ENCODE peak calls at places on chromosomes 6 and 20, in nine cellular contexts. One of them, this sample, is unnamed.

GRCh38 chr20:32236819-32237218 is 29.1 kb downstream of the POFUT1 start:
- DNase-seq in suprapubic skin: no peak
- DNase-seq in GM12878: no peak
- DNase-seq in transverse colon: no peak
- DNase-seq in H1: no peak
- DNase-seq in esophagus muscularis mucosa: no peak
- DNase-seq in upper lobe of left lung: no peak
- DNase-seq in SK-N-SH: no peak
- DNase-seq in stomach: no peak
- DNase-seq in this sample: no peak

GRCh38 chr6:68069921-68070709 is 565.0 kb upstream of the ADGRB3 start:
- DNase-seq in suprapubic skin: no peak
- DNase-seq in GM12878: no peak
- DNase-seq in transverse colon: no peak
- DNase-seq in H1: peak
- DNase-seq in esophagus muscularis mucosa: no peak
- DNase-seq in upper lobe of left lung: no peak
- DNase-seq in SK-N-SH: peak
- DNase-seq in stomach: no peak
- DNase-seq in this sample: no peak

GRCh38 chr6:33843086-33843695 is 39.4 kb upstream of the MLN start:
- DNase-seq in suprapubic skin: no peak
- DNase-seq in GM12878: no peak
- DNase-seq in transverse colon: no peak
- DNase-seq in H1: no peak
- DNase-seq in esophagus muscularis mucosa: no peak
- DNase-seq in upper lobe of left lung: no peak
- DNase-seq in SK-N-SH: peak
- DNase-seq in stomach: no peak
- DNase-seq in this sample: no peak

GRCh38 chr20:61533231-61533631 is 281.2 kb downstream of the CDH4 start:
- DNase-seq in suprapubic skin: no peak
- DNase-seq in GM12878: no peak
- DNase-seq in transverse colon: no peak
- DNase-seq in H1: no peak
- DNase-seq in esophagus muscularis mucosa: no peak
- DNase-seq in upper lobe of left lung: peak
- DNase-seq in SK-N-SH: no peak
- DNase-seq in stomach: no peak
- DNase-seq in this sample: no peak

GRCh38 chr20:43432498-43432897 is 25.2 kb upstream of the SRSF6 start:
- DNase-seq in suprapubic skin: peak
- DNase-seq in GM12878: no peak
- DNase-seq in transverse colon: no peak
- DNase-seq in H1: no peak
- DNase-seq in esophagus muscularis mucosa: peak
- DNase-seq in upper lobe of left lung: no peak
- DNase-seq in SK-N-SH: no peak
- DNase-seq in stomach: no peak
- DNase-seq in this sample: no peak

GRCh38 chr6:151365233-151365632 is 26.1 kb downstream of the ZBTB2 start:
- DNase-seq in suprapubic skin: no peak
- DNase-seq in GM12878: no peak
- DNase-seq in transverse colon: no peak
- DNase-seq in H1: no peak
- DNase-seq in esophagus muscularis mucosa: no peak
- DNase-seq in upper lobe of left lung: no peak
- DNase-seq in SK-N-SH: no peak
- DNase-seq in stomach: no peak
- DNase-seq in this sample: no peak

GRCh38 chr6:17032595-17033591 is 69.0 kb upstream of the STMND1 start:
- DNase-seq in suprapubic skin: peak
- DNase-seq in GM12878: no peak
- DNase-seq in transverse colon: peak
- DNase-seq in H1: no peak
- DNase-seq in esophagus muscularis mucosa: peak
- DNase-seq in upper lobe of left lung: no peak
- DNase-seq in SK-N-SH: no peak
- DNase-seq in stomach: peak
- DNase-seq in this sample: peak

GRCh38 chr6:24775520-24776058 is 852 bp downstream of the GMNN start:
- DNase-seq in suprapubic skin: no peak
- DNase-seq in GM12878: no peak
- DNase-seq in transverse colon: no peak
- DNase-seq in H1: no peak
- DNase-seq in esophagus muscularis mucosa: no peak
- DNase-seq in upper lobe of left lung: no peak
- DNase-seq in SK-N-SH: no peak
- DNase-seq in stomach: no peak
- DNase-seq in this sample: no peak

GRCh38 chr6:87772597-87773530 is 70.8 kb upstream of the AKIRIN2 start:
- DNase-seq in suprapubic skin: no peak
- DNase-seq in GM12878: no peak
- DNase-seq in transverse colon: no peak
- DNase-seq in H1: no peak
- DNase-seq in esophagus muscularis mucosa: no peak
- DNase-seq in upper lobe of left lung: no peak
- DNase-seq in SK-N-SH: peak
- DNase-seq in stomach: no peak
- DNase-seq in this sample: no peak

GRCh38 chr6:53894086-53894485 is 99.3 kb downstream of the LRRC1 start:
- DNase-seq in suprapubic skin: no peak
- DNase-seq in GM12878: no peak
- DNase-seq in transverse colon: peak
- DNase-seq in H1: no peak
- DNase-seq in esophagus muscularis mucosa: no peak
- DNase-seq in upper lobe of left lung: no peak
- DNase-seq in SK-N-SH: no peak
- DNase-seq in stomach: no peak
- DNase-seq in this sample: peak

GRCh38 chr6:11403035-11403601 is 134.4 kb upstream of the TMEM170B start:
- DNase-seq in suprapubic skin: no peak
- DNase-seq in GM12878: no peak
- DNase-seq in transverse colon: no peak
- DNase-seq in H1: no peak
- DNase-seq in esophagus muscularis mucosa: no peak
- DNase-seq in upper lobe of left lung: no peak
- DNase-seq in SK-N-SH: no peak
- DNase-seq in stomach: no peak
- DNase-seq in this sample: no peak
- TF ChIP-seq EP300 in suprapubic skin: no peak
- TF ChIP-seq EP300 in GM12878: no peak
- TF ChIP-seq EP300 in transverse colon: no peak
- TF ChIP-seq EP300 in H1: no peak
- TF ChIP-seq EP300 in esophagus muscularis mucosa: no peak
- TF ChIP-seq EP300 in upper lobe of left lung: no peak
- TF ChIP-seq EP300 in SK-N-SH: no peak
- TF ChIP-seq EP300 in stomach: no peak
- TF ChIP-seq EP300 in this sample: no peak

GRCh38 chr20:50251992-50252491 is 61.4 kb downstream of the CEBPB start:
- DNase-seq in suprapubic skin: no peak
- DNase-seq in GM12878: no peak
- DNase-seq in transverse colon: no peak
- DNase-seq in H1: no peak
- DNase-seq in esophagus muscularis mucosa: no peak
- DNase-seq in upper lobe of left lung: no peak
- DNase-seq in SK-N-SH: no peak
- DNase-seq in stomach: no peak
- DNase-seq in this sample: no peak

GRCh38 chr20:50250748-50251382 is 60.2 kb downstream of the CEBPB start:
- DNase-seq in suprapubic skin: no peak
- DNase-seq in GM12878: no peak
- DNase-seq in transverse colon: no peak
- DNase-seq in H1: no peak
- DNase-seq in esophagus muscularis mucosa: no peak
- DNase-seq in upper lobe of left lung: no peak
- DNase-seq in SK-N-SH: no peak
- DNase-seq in stomach: no peak
- DNase-seq in this sample: no peak

GRCh38 chr20:50249447-50250388 is 59.1 kb downstream of the CEBPB start:
- DNase-seq in suprapubic skin: no peak
- DNase-seq in GM12878: no peak
- DNase-seq in transverse colon: no peak
- DNase-seq in H1: no peak
- DNase-seq in esophagus muscularis mucosa: no peak
- DNase-seq in upper lobe of left lung: no peak
- DNase-seq in SK-N-SH: no peak
- DNase-seq in stomach: no peak
- DNase-seq in this sample: no peak

GRCh38 chr20:50252715-50253500 is 62.3 kb downstream of the CEBPB start:
- DNase-seq in suprapubic skin: no peak
- DNase-seq in GM12878: no peak
- DNase-seq in transverse colon: no peak
- DNase-seq in H1: no peak
- DNase-seq in esophagus muscularis mucosa: no peak
- DNase-seq in upper lobe of left lung: no peak
- DNase-seq in SK-N-SH: no peak
- DNase-seq in stomach: no peak
- DNase-seq in this sample: no peak

GRCh38 chr20:50251383-50251748 is 60.7 kb downstream of the CEBPB start:
- DNase-seq in suprapubic skin: no peak
- DNase-seq in GM12878: no peak
- DNase-seq in transverse colon: no peak
- DNase-seq in H1: no peak
- DNase-seq in esophagus muscularis mucosa: no peak
- DNase-seq in upper lobe of left lung: no peak
- DNase-seq in SK-N-SH: no peak
- DNase-seq in stomach: no peak
- DNase-seq in this sample: no peak
- TF ChIP-seq POLR2AphosphoS5 in suprapubic skin: no peak
- TF ChIP-seq POLR2AphosphoS5 in GM12878: no peak
- TF ChIP-seq POLR2AphosphoS5 in transverse colon: no peak
- TF ChIP-seq POLR2AphosphoS5 in H1: no peak
- TF ChIP-seq POLR2AphosphoS5 in esophagus muscularis mucosa: no peak
- TF ChIP-seq POLR2AphosphoS5 in upper lobe of left lung: no peak
- TF ChIP-seq POLR2AphosphoS5 in SK-N-SH: no peak
- TF ChIP-seq POLR2AphosphoS5 in stomach: no peak
- TF ChIP-seq POLR2AphosphoS5 in this sample: no peak

GRCh38 chr20:50224052-50224451 is 33.4 kb downstream of the CEBPB start:
- DNase-seq in suprapubic skin: no peak
- DNase-seq in GM12878: no peak
- DNase-seq in transverse colon: no peak
- DNase-seq in H1: no peak
- DNase-seq in esophagus muscularis mucosa: no peak
- DNase-seq in upper lobe of left lung: no peak
- DNase-seq in SK-N-SH: no peak
- DNase-seq in stomach: no peak
- DNase-seq in this sample: no peak

GRCh38 chr20:50226093-50226974 is 35.7 kb downstream of the CEBPB start:
- DNase-seq in suprapubic skin: peak
- DNase-seq in GM12878: no peak
- DNase-seq in transverse colon: peak
- DNase-seq in H1: no peak
- DNase-seq in esophagus muscularis mucosa: no peak
- DNase-seq in upper lobe of left lung: peak
- DNase-seq in SK-N-SH: no peak
- DNase-seq in stomach: no peak
- DNase-seq in this sample: peak

GRCh38 chr20:50223321-50223995 is 32.8 kb downstream of the CEBPB start:
- DNase-seq in suprapubic skin: no peak
- DNase-seq in GM12878: no peak
- DNase-seq in transverse colon: no peak
- DNase-seq in H1: no peak
- DNase-seq in esophagus muscularis mucosa: no peak
- DNase-seq in upper lobe of left lung: peak
- DNase-seq in SK-N-SH: no peak
- DNase-seq in stomach: no peak
- DNase-seq in this sample: no peak

GRCh38 chr20:50222568-50223320 is 32.1 kb downstream of the CEBPB start:
- DNase-seq in suprapubic skin: no peak
- DNase-seq in GM12878: no peak
- DNase-seq in transverse colon: no peak
- DNase-seq in H1: no peak
- DNase-seq in esophagus muscularis mucosa: no peak
- DNase-seq in upper lobe of left lung: no peak
- DNase-seq in SK-N-SH: no peak
- DNase-seq in stomach: no peak
- DNase-seq in this sample: no peak

DNA sequence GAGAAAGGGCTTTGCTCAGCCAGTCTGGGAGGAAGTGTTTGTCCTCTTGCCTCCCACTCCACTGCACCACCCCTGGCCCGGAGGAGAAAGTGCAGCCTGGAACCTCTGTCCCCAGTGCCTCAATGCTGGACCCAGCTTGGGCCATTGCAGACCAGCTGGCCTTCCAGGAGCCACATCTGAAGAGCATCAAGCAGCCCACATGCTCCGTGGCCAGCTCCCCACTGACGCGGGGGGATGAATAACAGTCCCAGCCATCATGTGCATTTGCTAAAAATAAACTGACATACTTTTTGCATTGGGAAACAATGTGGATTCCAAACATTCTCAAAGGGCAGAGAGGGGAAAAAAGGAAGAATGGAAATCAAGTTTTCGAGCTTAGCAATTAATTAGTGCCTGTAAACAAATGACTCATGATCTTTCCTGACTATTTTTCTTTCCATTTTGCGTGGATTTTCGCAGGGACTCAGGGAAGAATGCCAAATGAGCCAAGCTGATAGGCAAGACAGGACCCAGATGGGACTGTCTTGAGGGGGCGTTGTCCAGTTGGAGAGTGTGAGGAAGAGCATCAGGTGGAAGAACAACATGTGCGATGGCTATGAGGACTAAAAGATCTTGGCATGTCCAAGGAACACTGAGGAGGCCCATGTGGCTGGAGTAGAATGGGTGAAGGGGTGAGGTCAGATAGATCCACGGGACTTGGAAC is 34.1 kb downstream of the CEBPB start:
- DNase-seq in suprapubic skin: peak
- DNase-seq in GM12878: no peak
- DNase-seq in transverse colon: peak
- DNase-seq in H1: no peak
- DNase-seq in esophagus muscularis mucosa: peak
- DNase-seq in upper lobe of left lung: no peak
- DNase-seq in SK-N-SH: no peak
- DNase-seq in stomach: peak
- DNase-seq in this sample: peak
- TF ChIP-seq CTCF in suprapubic skin: no peak
- TF ChIP-seq CTCF in GM12878: no peak
- TF ChIP-seq CTCF in transverse colon: no peak
- TF ChIP-seq CTCF in H1: peak
- TF ChIP-seq CTCF in esophagus muscularis mucosa: peak
- TF ChIP-seq CTCF in upper lobe of left lung: no peak
- TF ChIP-seq CTCF in SK-N-SH: peak
- TF ChIP-seq CTCF in stomach: peak
- TF ChIP-seq CTCF in this sample: no peak

DNA sequence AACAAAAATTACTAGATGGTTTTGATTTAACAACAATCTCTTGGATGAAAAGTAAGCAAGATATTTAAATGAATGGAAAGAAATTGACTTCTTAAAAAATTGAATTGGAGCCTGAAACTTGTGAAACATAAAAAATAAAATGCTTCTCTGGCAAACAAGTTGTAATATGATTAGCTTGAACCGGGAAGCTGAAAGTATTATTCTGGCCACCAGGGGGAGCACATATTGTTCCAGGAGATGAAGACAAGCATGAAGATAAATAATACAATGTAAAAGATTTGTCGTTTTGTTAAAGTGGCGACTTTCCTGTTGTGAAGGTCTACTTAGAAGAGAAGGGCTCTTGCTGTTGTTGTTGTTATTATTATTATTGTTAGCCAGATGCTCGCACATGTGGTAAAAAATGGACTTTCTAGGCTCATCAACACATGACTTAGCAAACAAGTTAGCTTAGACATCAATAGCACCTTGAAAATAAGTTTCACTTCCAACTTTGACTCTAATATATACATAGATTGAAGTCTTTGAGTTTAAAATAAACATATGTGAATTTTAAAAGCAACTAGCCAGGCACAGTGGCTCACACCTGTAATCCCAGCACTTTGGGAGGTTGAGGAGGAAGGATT is 14.2 kb downstream of the PAX1 start:
- DNase-seq in suprapubic skin: no peak
- DNase-seq in GM12878: peak
- DNase-seq in transverse colon: peak
- DNase-seq in H1: no peak
- DNase-seq in esophagus muscularis mucosa: peak
- DNase-seq in upper lobe of left lung: no peak
- DNase-seq in SK-N-SH: peak
- DNase-seq in stomach: peak
- DNase-seq in this sample: peak
- TF ChIP-seq EP300 in suprapubic skin: no peak
- TF ChIP-seq EP300 in GM12878: no peak
- TF ChIP-seq EP300 in transverse colon: no peak
- TF ChIP-seq EP300 in H1: no peak
- TF ChIP-seq EP300 in esophagus muscularis mucosa: no peak
- TF ChIP-seq EP300 in upper lobe of left lung: no peak
- TF ChIP-seq EP300 in SK-N-SH: no peak
- TF ChIP-seq EP300 in stomach: no peak
- TF ChIP-seq EP300 in this sample: no peak